ENCODE peak calls at places on chromosomes 5 and 9, in five cellular contexts. Z is Caco-2, Y is HL-60, S is endothelial cell, A is HepG2. V is an unnamed sample.

GRCh38 chr9:127545196-127546124 is 66.6 kb upstream of the STXBP1 start:
- DNase-seq in Z (peak; percentile 83), Y (no peak), S (no peak), A (peak; percentile 96), V (peak; percentile 64)

GRCh38 chr9:15736569-15736968 is 183.7 kb downstream of the CCDC171 start:
- DNase-seq in Y (no peak), S (no peak), Z (no peak), A (no peak), V (no peak)

GRCh38 chr5:159324097-159324760 is 6.1 kb downstream of the IL12B start:
- DNase-seq in S (no peak), Z (no peak), Y (no peak), A (no peak), V (no peak)

GRCh38 chr9:15837079-15837679 is 284.3 kb downstream of the CCDC171 start:
- DNase-seq in A (peak; percentile 65), S (peak; percentile 49), Y (no peak), Z (no peak), V (peak; percentile 17)

GRCh38 chr5:142014911-142015584 is 2.2 kb upstream of the GNPDA1 start:
- DNase-seq in S (no peak), Y (no peak), Z (no peak), A (peak; percentile 65), V (no peak)

GRCh38 chr9:93577045-93577939 is 908 bp downstream of the PHF2 start:
- DNase-seq in Z (no peak), S (peak; percentile 45), A (no peak), Y (no peak), V (no peak)

GRCh38 chr5:25444697-25445096 is 799.9 kb upstream of the CDH10 start:
- DNase-seq in A (no peak), Y (no peak), Z (no peak), S (no peak), V (no peak)

GRCh38 chr5:57817001-57817453 is 334.4 kb upstream of the ACTBL2 start:
- DNase-seq in Y (no peak), Z (no peak), S (no peak), A (no peak), V (no peak)

DNA sequence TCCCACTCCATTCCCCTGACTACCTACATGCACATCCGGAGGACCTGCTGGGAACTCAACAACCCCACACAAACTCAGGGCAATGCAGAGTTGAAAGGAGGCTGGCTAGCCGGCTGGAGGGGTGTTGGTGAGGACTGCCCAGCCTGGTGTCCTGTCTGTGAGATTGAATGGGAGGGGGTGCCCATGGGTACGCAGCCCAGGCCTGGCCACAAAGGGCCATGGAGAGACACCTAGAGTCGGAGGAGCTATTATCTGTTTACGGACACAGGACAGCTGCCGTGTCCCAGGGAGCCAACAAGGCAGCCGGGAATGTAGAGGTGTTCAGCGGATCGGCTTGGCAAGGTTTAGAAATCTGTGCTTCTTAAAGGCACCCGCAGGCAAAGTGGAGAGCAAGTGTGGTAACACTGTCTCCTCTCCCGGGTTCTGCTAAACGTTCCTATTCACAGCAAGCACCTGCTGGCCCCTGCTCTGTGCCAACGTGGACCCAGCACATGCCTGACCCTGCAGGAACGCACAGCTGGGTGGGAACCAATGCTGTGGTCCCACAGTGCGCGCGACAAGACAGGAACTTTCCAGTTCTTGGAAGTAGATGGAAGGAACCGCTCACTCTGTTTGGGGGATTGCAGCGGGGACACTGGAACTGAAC is 166.7 kb downstream of the DAB2IP start:
- DNase-seq in S (no peak), A (no peak), Y (no peak), Z (no peak), V (no peak)
- TF ChIP-seq CTCF in S (no peak), A (no peak), Y (no peak), Z (no peak), V (no peak)

DNA sequence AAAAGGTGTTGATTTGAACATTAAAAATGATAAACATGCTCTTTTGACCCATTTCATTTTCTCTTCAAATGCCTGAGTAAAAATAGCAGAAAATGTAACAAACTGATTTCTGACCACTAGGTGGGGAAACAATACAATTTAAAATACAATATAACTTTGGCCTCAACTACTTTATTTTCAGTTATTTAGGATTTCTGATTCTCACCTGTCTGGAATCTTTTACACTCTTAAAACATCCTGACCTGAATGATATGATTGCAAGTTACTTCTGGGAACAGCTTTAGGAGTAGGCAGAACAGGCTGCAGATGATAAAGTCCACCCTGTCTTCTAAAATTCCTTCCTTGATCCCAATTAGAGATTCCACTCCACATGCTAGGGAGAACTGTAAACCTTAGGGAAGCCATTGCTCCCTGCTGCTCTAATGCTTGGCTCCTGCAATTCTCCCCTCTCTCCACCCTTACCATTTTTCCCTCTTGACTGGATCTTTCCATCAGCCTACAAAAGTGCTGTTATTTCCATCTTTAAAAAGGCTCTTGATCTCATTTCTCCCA is 70.3 kb downstream of the FYB1 start:
- DNase-seq in S (no peak), Z (no peak), Y (no peak), A (peak; percentile 5), V (no peak)
- TF ChIP-seq CTCF in S (peak; percentile 50), Z (peak; percentile 19), Y (peak; percentile 3), A (peak; percentile 13), V (peak; percentile 51)

GRCh38 chr5:113447651-113448050 is 12.9 kb upstream of the TSSK1B start:
- DNase-seq in Y (no peak), S (peak; percentile 50), A (peak; percentile 23), Z (no peak), V (no peak)
- TF ChIP-seq CTCF in Y (no peak), S (peak; percentile 24), A (peak; percentile 58), Z (peak; percentile 54), V (peak; percentile 41)

GRCh38 chr5:164422400-164422799 is 917.0 kb downstream of the MAT2B start:
- DNase-seq in S (peak; percentile 45), Z (peak; percentile 58), Y (no peak), A (peak; percentile 22), V (no peak)
- TF ChIP-seq CTCF in S (no peak), Z (peak; percentile 60), Y (no peak), A (no peak), V (peak; percentile 51)

GRCh38 chr5:173319610-173320100 is 8.6 kb downstream of the STC2 start:
- DNase-seq in A (no peak), S (no peak), Y (no peak), Z (peak; percentile 26), V (no peak)

GRCh38 chr5:173321886-173322285 is 6.3 kb downstream of the STC2 start:
- DNase-seq in S (no peak), Y (no peak), Z (no peak), A (no peak), V (no peak)

GRCh38 chr5:173318881-173319609 is 9.2 kb downstream of the STC2 start:
- DNase-seq in S (no peak), Z (peak; percentile 21), A (no peak), Y (no peak), V (no peak)

GRCh38 chr5:173318338-173318737 is 9.9 kb downstream of the STC2 start:
- DNase-seq in S (no peak), A (no peak), Y (no peak), Z (peak; percentile 21), V (no peak)

DNA sequence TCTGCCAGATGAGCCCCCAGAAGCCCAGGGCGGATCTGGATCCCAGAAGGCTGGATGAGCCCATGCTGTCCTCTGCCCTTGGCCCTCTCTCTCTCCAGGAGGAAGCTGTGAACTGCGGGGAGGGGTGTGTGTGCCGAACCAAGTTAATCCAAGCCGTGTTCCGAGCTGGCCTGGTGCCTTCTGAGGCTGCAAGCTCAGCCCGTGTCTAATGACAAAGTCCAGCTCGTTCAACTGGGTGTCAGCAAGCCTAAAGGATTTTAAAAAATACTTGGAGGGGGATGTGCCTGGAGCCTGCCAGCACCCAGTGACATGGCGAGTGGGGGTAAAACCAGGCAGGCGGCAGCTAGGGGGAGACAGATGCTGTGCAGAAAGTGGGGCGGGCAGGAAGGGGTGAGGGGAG is 8.0 kb downstream of the STC2 start:
- DNase-seq in Z (peak; percentile 26), A (no peak), Y (no peak), S (no peak), V (no peak)
- TF ChIP-seq CTCF in Z (peak; percentile 2), A (no peak), Y (no peak), S (no peak), V (no peak)

DNA sequence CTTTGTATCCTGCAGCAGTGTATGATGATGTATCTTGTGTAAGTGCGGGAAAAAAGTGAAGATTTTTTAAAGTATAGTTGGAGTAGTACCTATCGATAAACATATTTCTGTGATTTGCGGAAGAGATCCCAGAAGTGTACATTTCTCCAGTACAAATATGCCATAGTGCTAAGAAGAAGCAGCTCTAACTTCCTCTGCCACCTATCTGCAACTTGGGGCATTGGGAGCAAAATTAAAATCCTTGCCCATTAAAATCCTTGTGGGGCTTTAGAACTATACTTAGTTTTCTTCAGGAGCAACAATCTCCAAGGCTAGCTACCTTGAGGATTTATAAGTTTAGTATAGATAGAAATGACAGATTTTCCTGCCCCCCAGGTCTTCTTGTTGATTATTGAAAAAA is 123.7 kb downstream of the VCAN start:
- DNase-seq in S (no peak), Y (no peak), Z (no peak), A (no peak), V (no peak)
- TF ChIP-seq CTCF in S (no peak), Y (no peak), Z (peak; percentile 10), A (no peak), V (peak; percentile 22)

DNA sequence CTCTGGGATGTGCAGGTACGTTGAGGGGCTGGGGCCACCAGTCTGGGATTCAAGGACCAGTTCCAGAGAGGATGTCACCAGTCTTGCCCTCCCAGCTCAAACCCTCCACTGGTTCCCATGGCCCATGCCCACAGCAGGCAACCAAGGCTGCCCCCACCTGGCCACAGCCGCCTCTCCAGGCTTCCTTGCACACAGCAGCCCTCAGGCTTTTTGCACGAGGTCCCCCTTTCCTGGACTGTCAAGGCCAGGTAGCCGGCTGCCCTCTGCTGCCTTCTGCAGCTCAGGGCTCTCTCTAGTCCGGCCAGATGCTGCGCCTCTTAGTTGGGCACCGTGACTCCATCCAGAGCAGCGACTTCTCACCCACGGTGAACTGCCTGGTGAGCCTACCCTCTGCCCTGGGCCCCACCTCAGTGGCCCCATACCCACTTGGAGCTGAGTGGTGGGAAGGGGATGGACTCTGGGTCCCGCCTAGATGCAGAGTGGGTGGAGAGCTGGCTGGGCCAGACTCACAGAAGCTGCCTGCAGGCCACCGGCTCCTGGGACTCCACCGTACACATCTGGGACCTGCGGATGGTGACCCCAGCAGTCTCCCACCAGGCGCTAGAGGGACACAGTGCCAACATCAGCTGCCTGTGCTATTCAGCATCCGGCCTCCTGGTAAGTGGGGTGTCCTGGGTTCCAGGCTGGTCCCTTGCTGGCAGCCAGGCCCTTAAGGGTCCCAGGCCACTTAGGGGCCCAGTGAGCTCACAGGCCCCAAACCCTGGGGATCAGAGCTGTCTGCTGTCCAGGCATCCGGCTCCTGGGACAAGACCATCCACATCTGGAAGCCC is 2.9 kb downstream of the WDR38 start:
- DNase-seq in Y (no peak), A (peak; percentile 59), S (peak; percentile 60), Z (peak; percentile 73), V (no peak)
- TF ChIP-seq CTCF in Y (peak; percentile 6), A (peak; percentile 81), S (peak; percentile 13), Z (peak; percentile 49), V (peak; percentile 46)

GRCh38 chr9:36793277-36793676 is 220.6 kb downstream of the MELK start:
- DNase-seq in Z (no peak), S (no peak), A (no peak), Y (no peak), V (no peak)

GRCh38 chr9:36791204-36791948 is 218.7 kb downstream of the MELK start:
- DNase-seq in A (no peak), Z (no peak), S (no peak), Y (no peak), V (no peak)

GRCh38 chr9:36789886-36790285 is 217.2 kb downstream of the MELK start:
- DNase-seq in Y (no peak), S (no peak), A (no peak), Z (no peak), V (no peak)

GRCh38 chr9:36787709-36788108 is 215.0 kb downstream of the MELK start:
- DNase-seq in Z (no peak), Y (no peak), A (no peak), S (no peak), V (no peak)

GRCh38 chr9:36788534-36788933 is 215.8 kb downstream of the MELK start:
- DNase-seq in A (no peak), Y (no peak), Z (no peak), S (peak; percentile 30), V (no peak)
- TF ChIP-seq CTCF in A (peak; percentile 9), Y (no peak), Z (no peak), S (peak; percentile 63), V (peak; percentile 44)

GRCh38 chr5:150448353-150448752 is 1.2 kb downstream of the RPS14 start:
- DNase-seq in S (no peak), Y (no peak), A (no peak), Z (no peak), V (no peak)
- TF ChIP-seq CTCF in S (no peak), Y (no peak), A (no peak), Z (no peak), V (no peak)